ENCODE peak calls at places on chromosomes 3 and 15, in eight cellular contexts. One of them, this sample, is unnamed.

GRCh38 chr3:9970020-9970652 is 16.5 kb downstream of the EMC3 start:
- DNase-seq in CD8-positive, alpha-beta T cell: no peak
- DNase-seq in left ventricle myocardium inferior: no peak
- DNase-seq in IMR-90: peak; percentile 83
- DNase-seq in GM12878: no peak
- DNase-seq in upper lobe of right lung: no peak
- DNase-seq in tibial nerve: no peak
- DNase-seq in pancreas: no peak
- DNase-seq in this sample: no peak

GRCh38 chr3:59286791-59287531 is 237.1 kb upstream of the CFAP20DC start:
- DNase-seq in CD8-positive, alpha-beta T cell: no peak
- DNase-seq in left ventricle myocardium inferior: no peak
- DNase-seq in IMR-90: peak; percentile 21
- DNase-seq in GM12878: no peak
- DNase-seq in upper lobe of right lung: no peak
- DNase-seq in tibial nerve: no peak
- DNase-seq in pancreas: peak; percentile 86
- DNase-seq in this sample: no peak

GRCh38 chr15:99211926-99212325 is 37.5 kb downstream of the TTC23 start:
- DNase-seq in CD8-positive, alpha-beta T cell: no peak
- DNase-seq in left ventricle myocardium inferior: no peak
- DNase-seq in IMR-90: peak; percentile 20
- DNase-seq in GM12878: no peak
- DNase-seq in upper lobe of right lung: no peak
- DNase-seq in tibial nerve: no peak
- DNase-seq in pancreas: no peak
- DNase-seq in this sample: no peak

GRCh38 chr15:90142216-90143175 is 40.2 kb upstream of the IDH2 start:
- DNase-seq in CD8-positive, alpha-beta T cell: peak; percentile 53
- DNase-seq in left ventricle myocardium inferior: no peak
- DNase-seq in IMR-90: no peak
- DNase-seq in GM12878: no peak
- DNase-seq in upper lobe of right lung: no peak
- DNase-seq in tibial nerve: no peak
- DNase-seq in pancreas: peak; percentile 45
- DNase-seq in this sample: no peak

GRCh38 chr3:64134882-64135281 is 90.4 kb downstream of the PRICKLE2 start:
- DNase-seq in CD8-positive, alpha-beta T cell: no peak
- DNase-seq in left ventricle myocardium inferior: no peak
- DNase-seq in IMR-90: no peak
- DNase-seq in GM12878: no peak
- DNase-seq in upper lobe of right lung: no peak
- DNase-seq in tibial nerve: no peak
- DNase-seq in pancreas: no peak
- DNase-seq in this sample: no peak

GRCh38 chr15:27956285-27956684 is 142.8 kb downstream of the OCA2 start:
- DNase-seq in CD8-positive, alpha-beta T cell: no peak
- DNase-seq in left ventricle myocardium inferior: no peak
- DNase-seq in IMR-90: no peak
- DNase-seq in GM12878: no peak
- DNase-seq in upper lobe of right lung: no peak
- DNase-seq in tibial nerve: no peak
- DNase-seq in pancreas: no peak
- DNase-seq in this sample: no peak

GRCh38 chr3:141390747-141391146 is 22.4 kb downstream of the ZBTB38 start:
- DNase-seq in CD8-positive, alpha-beta T cell: no peak
- DNase-seq in left ventricle myocardium inferior: no peak
- DNase-seq in IMR-90: no peak
- DNase-seq in GM12878: no peak
- DNase-seq in upper lobe of right lung: no peak
- DNase-seq in tibial nerve: no peak
- DNase-seq in pancreas: no peak
- DNase-seq in this sample: no peak

GRCh38 chr3:127413871-127414270 is 126.0 kb upstream of the PRR20G start:
- DNase-seq in CD8-positive, alpha-beta T cell: peak; percentile 7
- DNase-seq in left ventricle myocardium inferior: no peak
- DNase-seq in IMR-90: no peak
- DNase-seq in GM12878: no peak
- DNase-seq in upper lobe of right lung: no peak
- DNase-seq in tibial nerve: no peak
- DNase-seq in pancreas: no peak
- DNase-seq in this sample: no peak

GRCh38 chr3:131217296-131217741 is 164.3 kb upstream of the NUDT16 start:
- DNase-seq in CD8-positive, alpha-beta T cell: no peak
- DNase-seq in left ventricle myocardium inferior: no peak
- DNase-seq in IMR-90: no peak
- DNase-seq in GM12878: no peak
- DNase-seq in upper lobe of right lung: no peak
- DNase-seq in tibial nerve: no peak
- DNase-seq in pancreas: no peak
- DNase-seq in this sample: no peak

GRCh38 chr3:169509359-169509758 is 154.2 kb downstream of the MECOM start:
- DNase-seq in CD8-positive, alpha-beta T cell: no peak
- DNase-seq in left ventricle myocardium inferior: no peak
- DNase-seq in IMR-90: no peak
- DNase-seq in GM12878: peak; percentile 37
- DNase-seq in upper lobe of right lung: no peak
- DNase-seq in tibial nerve: no peak
- DNase-seq in pancreas: no peak
- DNase-seq in this sample: no peak

GRCh38 chr3:16409032-16409431 is 104.5 kb downstream of the RFTN1 start:
- DNase-seq in CD8-positive, alpha-beta T cell: no peak
- DNase-seq in left ventricle myocardium inferior: no peak
- DNase-seq in IMR-90: no peak
- DNase-seq in GM12878: no peak
- DNase-seq in upper lobe of right lung: no peak
- DNase-seq in tibial nerve: no peak
- DNase-seq in pancreas: no peak
- DNase-seq in this sample: no peak

GRCh38 chr15:67396109-67396508 is 124.8 kb upstream of the C15orf61 start:
- DNase-seq in CD8-positive, alpha-beta T cell: no peak
- DNase-seq in left ventricle myocardium inferior: no peak
- DNase-seq in IMR-90: no peak
- DNase-seq in GM12878: no peak
- DNase-seq in upper lobe of right lung: no peak
- DNase-seq in tibial nerve: no peak
- DNase-seq in pancreas: no peak
- DNase-seq in this sample: no peak

GRCh38 chr3:15479602-15480248 is 41.8 kb downstream of the COLQ start:
- DNase-seq in CD8-positive, alpha-beta T cell: no peak
- DNase-seq in left ventricle myocardium inferior: no peak
- DNase-seq in IMR-90: no peak
- DNase-seq in GM12878: no peak
- DNase-seq in upper lobe of right lung: no peak
- DNase-seq in tibial nerve: no peak
- DNase-seq in pancreas: no peak
- DNase-seq in this sample: no peak

GRCh38 chr15:90086868-90087268 is 15.4 kb downstream of the IDH2 start:
- DNase-seq in CD8-positive, alpha-beta T cell: peak; percentile 60
- DNase-seq in left ventricle myocardium inferior: no peak
- DNase-seq in IMR-90: peak; percentile 42
- DNase-seq in GM12878: no peak
- DNase-seq in upper lobe of right lung: peak; percentile 74
- DNase-seq in tibial nerve: peak; percentile 37
- DNase-seq in pancreas: no peak
- DNase-seq in this sample: no peak

GRCh38 chr3:189118896-189119295 is 52.9 kb upstream of the TPRG1 start:
- DNase-seq in CD8-positive, alpha-beta T cell: no peak
- DNase-seq in left ventricle myocardium inferior: no peak
- DNase-seq in IMR-90: no peak
- DNase-seq in GM12878: no peak
- DNase-seq in upper lobe of right lung: no peak
- DNase-seq in tibial nerve: no peak
- DNase-seq in pancreas: no peak
- DNase-seq in this sample: no peak

GRCh38 chr3:127536818-127537810 is 53.4 kb downstream of the TPRA1 start:
- DNase-seq in CD8-positive, alpha-beta T cell: no peak
- DNase-seq in left ventricle myocardium inferior: no peak
- DNase-seq in IMR-90: no peak
- DNase-seq in GM12878: no peak
- DNase-seq in upper lobe of right lung: no peak
- DNase-seq in tibial nerve: no peak
- DNase-seq in pancreas: no peak
- DNase-seq in this sample: no peak

GRCh38 chr3:39577541-39577940 is 110.1 kb downstream of the MOBP start:
- DNase-seq in CD8-positive, alpha-beta T cell: no peak
- DNase-seq in left ventricle myocardium inferior: no peak
- DNase-seq in IMR-90: no peak
- DNase-seq in GM12878: no peak
- DNase-seq in upper lobe of right lung: no peak
- DNase-seq in tibial nerve: no peak
- DNase-seq in pancreas: no peak
- DNase-seq in this sample: no peak

GRCh38 chr15:36468746-36469145 is 110.7 kb upstream of the CDIN1 start:
- DNase-seq in CD8-positive, alpha-beta T cell: no peak
- DNase-seq in left ventricle myocardium inferior: peak; percentile 15
- DNase-seq in IMR-90: peak; percentile 100
- DNase-seq in GM12878: no peak
- DNase-seq in upper lobe of right lung: no peak
- DNase-seq in tibial nerve: no peak
- DNase-seq in pancreas: no peak
- DNase-seq in this sample: no peak

GRCh38 chr15:67037694-67038093 is 27.7 kb upstream of the SMAD3 start:
- DNase-seq in CD8-positive, alpha-beta T cell: no peak
- DNase-seq in left ventricle myocardium inferior: no peak
- DNase-seq in IMR-90: no peak
- DNase-seq in GM12878: no peak
- DNase-seq in upper lobe of right lung: no peak
- DNase-seq in tibial nerve: no peak
- DNase-seq in pancreas: no peak
- DNase-seq in this sample: no peak

GRCh38 chr15:80660114-80660513 is 35.0 kb upstream of the ABHD17C start:
- DNase-seq in CD8-positive, alpha-beta T cell: no peak
- DNase-seq in left ventricle myocardium inferior: no peak
- DNase-seq in IMR-90: peak; percentile 41
- DNase-seq in GM12878: no peak
- DNase-seq in upper lobe of right lung: no peak
- DNase-seq in tibial nerve: no peak
- DNase-seq in pancreas: no peak
- DNase-seq in this sample: no peak

GRCh38 chr3:139797724-139798343 is 120.1 kb upstream of the NMNAT3 start:
- DNase-seq in CD8-positive, alpha-beta T cell: no peak
- DNase-seq in left ventricle myocardium inferior: no peak
- DNase-seq in IMR-90: peak; percentile 6
- DNase-seq in GM12878: no peak
- DNase-seq in upper lobe of right lung: no peak
- DNase-seq in tibial nerve: peak; percentile 13
- DNase-seq in pancreas: peak; percentile 27
- DNase-seq in this sample: peak; percentile 37

GRCh38 chr3:6540981-6541380 is 319.9 kb upstream of the GRM7 start:
- DNase-seq in CD8-positive, alpha-beta T cell: no peak
- DNase-seq in left ventricle myocardium inferior: no peak
- DNase-seq in IMR-90: no peak
- DNase-seq in GM12878: no peak
- DNase-seq in upper lobe of right lung: no peak
- DNase-seq in tibial nerve: no peak
- DNase-seq in pancreas: no peak
- DNase-seq in this sample: no peak

GRCh38 chr3:140187648-140188221 is 252.8 kb downstream of the CLSTN2 start:
- DNase-seq in CD8-positive, alpha-beta T cell: no peak
- DNase-seq in left ventricle myocardium inferior: no peak
- DNase-seq in IMR-90: no peak
- DNase-seq in GM12878: no peak
- DNase-seq in upper lobe of right lung: no peak
- DNase-seq in tibial nerve: no peak
- DNase-seq in pancreas: no peak
- DNase-seq in this sample: no peak

DNA sequence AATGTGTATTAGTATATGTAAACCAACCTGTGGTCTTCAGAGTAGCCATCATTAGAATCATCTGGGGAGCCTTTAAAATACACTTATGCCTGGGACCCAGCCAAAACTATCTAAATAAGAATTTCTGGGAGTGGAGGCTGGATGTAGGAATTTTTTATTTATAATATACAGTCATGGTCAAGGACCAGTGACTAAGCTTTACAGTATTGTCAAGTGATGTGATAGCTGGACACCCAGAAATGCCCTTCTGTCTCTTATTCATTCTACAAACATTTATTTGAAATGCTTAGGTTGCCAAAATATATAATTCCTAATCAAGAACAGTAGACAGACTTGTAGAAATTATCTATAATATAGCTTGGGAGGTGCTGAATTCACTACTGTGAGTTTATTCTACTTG is 132.2 kb downstream of the MBNL1 start:
- DNase-seq in CD8-positive, alpha-beta T cell: no peak
- DNase-seq in left ventricle myocardium inferior: no peak
- DNase-seq in IMR-90: peak; percentile 94
- DNase-seq in GM12878: no peak
- DNase-seq in upper lobe of right lung: no peak
- DNase-seq in tibial nerve: no peak
- DNase-seq in pancreas: no peak
- DNase-seq in this sample: no peak
- H3K4me1 ChIP-seq in CD8-positive, alpha-beta T cell: peaks cover 69% of the 10 kb centered on the region
- H3K4me1 ChIP-seq in left ventricle myocardium inferior: peaks cover 100% of the 10 kb centered on the region
- H3K4me1 ChIP-seq in IMR-90: peaks cover 18% of the 10 kb centered on the region
- H3K4me1 ChIP-seq in GM12878: no peaks in the 10 kb centered on the region
- H3K4me1 ChIP-seq in upper lobe of right lung: peaks cover 88% of the 10 kb centered on the region
- H3K4me1 ChIP-seq in tibial nerve: peaks cover 98% of the 10 kb centered on the region
- H3K4me1 ChIP-seq in pancreas: peaks cover 32% of the 10 kb centered on the region
- H3K4me1 ChIP-seq in this sample: peaks cover 93% of the 10 kb centered on the region

GRCh38 chr15:86300371-86301106 is 220.9 kb downstream of the AGBL1 start:
- DNase-seq in CD8-positive, alpha-beta T cell: no peak
- DNase-seq in left ventricle myocardium inferior: no peak
- DNase-seq in IMR-90: no peak
- DNase-seq in GM12878: no peak
- DNase-seq in upper lobe of right lung: no peak
- DNase-seq in tibial nerve: no peak
- DNase-seq in pancreas: no peak
- DNase-seq in this sample: no peak
- H3K4me1 ChIP-seq in CD8-positive, alpha-beta T cell: no peaks in the 10 kb centered on the region
- H3K4me1 ChIP-seq in left ventricle myocardium inferior: no peaks in the 10 kb centered on the region
- H3K4me1 ChIP-seq in IMR-90: no peaks in the 10 kb centered on the region
- H3K4me1 ChIP-seq in GM12878: no peaks in the 10 kb centered on the region
- H3K4me1 ChIP-seq in upper lobe of right lung: no peaks in the 10 kb centered on the region
- H3K4me1 ChIP-seq in tibial nerve: no peaks in the 10 kb centered on the region
- H3K4me1 ChIP-seq in pancreas: no peaks in the 10 kb centered on the region
- H3K4me1 ChIP-seq in this sample: no peaks in the 10 kb centered on the region

DNA sequence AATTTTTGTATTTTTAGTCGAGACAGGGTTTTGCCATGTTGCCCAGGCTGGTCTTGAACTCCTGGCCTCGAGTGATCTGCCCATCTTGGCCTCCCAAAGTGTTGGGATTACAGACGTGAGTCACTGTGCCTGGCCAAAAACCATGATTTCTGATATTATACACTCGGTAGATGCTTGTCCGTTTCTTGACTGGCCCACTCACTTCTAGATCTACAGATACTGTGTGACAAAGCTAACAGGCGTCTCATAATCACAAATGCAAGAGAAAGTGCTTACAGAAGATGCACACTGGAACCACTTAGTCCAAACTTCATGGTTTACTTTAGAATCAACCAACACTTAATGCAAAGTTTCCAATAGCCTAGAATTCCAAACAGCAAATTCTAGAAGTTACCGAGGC is 8.4 kb downstream of the PROK2 start:
- DNase-seq in CD8-positive, alpha-beta T cell: no peak
- DNase-seq in left ventricle myocardium inferior: no peak
- DNase-seq in IMR-90: no peak
- DNase-seq in GM12878: no peak
- DNase-seq in upper lobe of right lung: no peak
- DNase-seq in tibial nerve: no peak
- DNase-seq in pancreas: no peak
- DNase-seq in this sample: no peak
- H3K4me1 ChIP-seq in CD8-positive, alpha-beta T cell: no peaks in the 10 kb centered on the region
- H3K4me1 ChIP-seq in left ventricle myocardium inferior: no peaks in the 10 kb centered on the region
- H3K4me1 ChIP-seq in IMR-90: no peaks in the 10 kb centered on the region
- H3K4me1 ChIP-seq in GM12878: no peaks in the 10 kb centered on the region
- H3K4me1 ChIP-seq in upper lobe of right lung: no peaks in the 10 kb centered on the region
- H3K4me1 ChIP-seq in tibial nerve: no peaks in the 10 kb centered on the region
- H3K4me1 ChIP-seq in pancreas: no peaks in the 10 kb centered on the region
- H3K4me1 ChIP-seq in this sample: no peaks in the 10 kb centered on the region

GRCh38 chr3:100006570-100007271 is 107.6 kb downstream of the FILIP1L start:
- DNase-seq in CD8-positive, alpha-beta T cell: no peak
- DNase-seq in left ventricle myocardium inferior: no peak
- DNase-seq in IMR-90: peak; percentile 60
- DNase-seq in GM12878: no peak
- DNase-seq in upper lobe of right lung: no peak
- DNase-seq in tibial nerve: no peak
- DNase-seq in pancreas: no peak
- DNase-seq in this sample: no peak
- H3K4me1 ChIP-seq in CD8-positive, alpha-beta T cell: no peaks in the 10 kb centered on the region
- H3K4me1 ChIP-seq in left ventricle myocardium inferior: peaks cover 82% of the 10 kb centered on the region
- H3K4me1 ChIP-seq in IMR-90: peaks cover 11% of the 10 kb centered on the region
- H3K4me1 ChIP-seq in GM12878: peaks cover 2% of the 10 kb centered on the region
- H3K4me1 ChIP-seq in upper lobe of right lung: peaks cover 13% of the 10 kb centered on the region
- H3K4me1 ChIP-seq in tibial nerve: peaks cover 28% of the 10 kb centered on the region
- H3K4me1 ChIP-seq in pancreas: peaks cover 12% of the 10 kb centered on the region
- H3K4me1 ChIP-seq in this sample: peaks cover 15% of the 10 kb centered on the region